ENCODE peak calls at places on chromosome 10, in four cellular contexts. C is HepG2, T is GM12878, Q is K562. B is an unnamed sample.

GRCh38 chr10:5890519-5890878 is 456 bp downstream of the FBH1 start:
- DNase-seq in C (peak), T (no peak), Q (peak), B (peak)

GRCh38 chr10:97185326-97186058 is at the start of gene SLIT1:
- DNase-seq in C (no peak), T (no peak), Q (no peak), B (peak)

GRCh38 chr10:97075961-97076525 is 109.7 kb downstream of the SLIT1 start:
- DNase-seq in C (no peak), T (no peak), Q (no peak), B (no peak)

GRCh38 chr10:132783865-132784581 is 1.9 kb downstream of the NKX6-2 start:
- DNase-seq in C (no peak), T (no peak), Q (no peak), B (no peak)

GRCh38 chr10:51718804-51719291 is 19.5 kb upstream of the CSTF2T start:
- DNase-seq in C (no peak), T (no peak), Q (no peak), B (no peak)

GRCh38 chr10:94858022-94858421 is 80.4 kb upstream of the CYP2C9 start:
- DNase-seq in C (peak), T (no peak), Q (peak), B (no peak)

GRCh38 chr10:84406592-84406991 is 78.2 kb downstream of the CCSER2 start:
- DNase-seq in C (no peak), T (no peak), Q (no peak), B (no peak)

GRCh38 chr10:88676283-88677060 is 12.2 kb downstream of the LIPF start:
- DNase-seq in C (no peak), T (no peak), Q (no peak), B (no peak)

GRCh38 chr10:31709028-31709427 is 219.6 kb downstream of the ARHGAP12 start:
- DNase-seq in C (no peak), T (no peak), Q (no peak), B (no peak)

GRCh38 chr10:98482096-98482495 is 35.4 kb upstream of the HPS1 start:
- DNase-seq in C (no peak), T (no peak), Q (no peak), B (no peak)

GRCh38 chr10:3426190-3426845 is 253.7 kb upstream of the PITRM1 start:
- DNase-seq in C (peak), T (no peak), Q (no peak), B (no peak)

GRCh38 chr10:24869354-24870016 is 82.9 kb downstream of the PRTFDC1 start:
- DNase-seq in C (no peak), T (no peak), Q (peak), B (no peak)

DNA sequence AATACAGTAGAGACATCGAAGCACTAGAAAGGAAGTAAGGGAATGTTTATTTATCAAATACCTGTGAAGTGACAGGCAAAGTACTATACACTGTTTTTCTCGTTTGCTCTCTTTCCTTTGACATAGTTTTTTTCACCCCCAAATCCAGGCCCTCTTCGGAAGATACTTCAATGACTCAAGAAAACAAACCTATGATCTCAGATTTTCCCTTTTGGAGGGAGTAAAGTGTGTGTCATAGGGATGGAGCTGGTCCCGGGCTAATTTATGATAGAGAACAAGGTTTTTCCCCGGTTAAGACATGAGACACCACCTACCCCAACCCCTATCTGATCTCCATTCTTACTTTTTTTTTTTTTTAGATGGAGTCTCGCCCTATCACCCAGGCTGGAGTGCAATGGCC is 61.7 kb downstream of the MAP3K8 start:
- DNase-seq in C (no peak), T (no peak), Q (no peak), B (no peak)
- TF ChIP-seq FOXK2 in C (no peak), T (no peak), Q (no peak), B (no peak)

GRCh38 chr10:79150444-79150754 is 81.6 kb downstream of the ZMIZ1 start:
- DNase-seq in C (no peak), T (no peak), Q (no peak), B (no peak)

GRCh38 chr10:79152423-79152817 is 83.7 kb downstream of the ZMIZ1 start:
- DNase-seq in C (no peak), T (no peak), Q (peak), B (no peak)

GRCh38 chr10:79156334-79157274 is 87.8 kb downstream of the ZMIZ1 start:
- DNase-seq in C (no peak), T (no peak), Q (no peak), B (no peak)

GRCh38 chr10:79155301-79156081 is 86.7 kb downstream of the ZMIZ1 start:
- DNase-seq in C (no peak), T (no peak), Q (no peak), B (no peak)

GRCh38 chr10:79153753-79154152 is 85.0 kb downstream of the ZMIZ1 start:
- DNase-seq in C (no peak), T (no peak), Q (no peak), B (no peak)
- TF ChIP-seq FOXK2 in C (no peak), T (no peak), Q (no peak), B (no peak)

GRCh38 chr10:77131214-77131613 is 506.4 kb downstream of the KCNMA1 start:
- DNase-seq in C (no peak), T (no peak), Q (no peak), B (no peak)
- TF ChIP-seq FOXK2 in C (no peak), T (no peak), Q (no peak), B (no peak)

GRCh38 chr10:73232887-73233286 is 14.2 kb downstream of the DNAJC9 start:
- DNase-seq in C (no peak), T (no peak), Q (peak), B (peak)
- TF ChIP-seq FOXK2 in C (no peak), T (no peak), Q (no peak), B (no peak)

GRCh38 chr10:69716711-69717560 is 84.8 kb upstream of the COL13A1 start:
- DNase-seq in C (peak), T (no peak), Q (peak), B (peak)
- TF ChIP-seq FOXK2 in C (no peak), T (no peak), Q (no peak), B (no peak)

DNA sequence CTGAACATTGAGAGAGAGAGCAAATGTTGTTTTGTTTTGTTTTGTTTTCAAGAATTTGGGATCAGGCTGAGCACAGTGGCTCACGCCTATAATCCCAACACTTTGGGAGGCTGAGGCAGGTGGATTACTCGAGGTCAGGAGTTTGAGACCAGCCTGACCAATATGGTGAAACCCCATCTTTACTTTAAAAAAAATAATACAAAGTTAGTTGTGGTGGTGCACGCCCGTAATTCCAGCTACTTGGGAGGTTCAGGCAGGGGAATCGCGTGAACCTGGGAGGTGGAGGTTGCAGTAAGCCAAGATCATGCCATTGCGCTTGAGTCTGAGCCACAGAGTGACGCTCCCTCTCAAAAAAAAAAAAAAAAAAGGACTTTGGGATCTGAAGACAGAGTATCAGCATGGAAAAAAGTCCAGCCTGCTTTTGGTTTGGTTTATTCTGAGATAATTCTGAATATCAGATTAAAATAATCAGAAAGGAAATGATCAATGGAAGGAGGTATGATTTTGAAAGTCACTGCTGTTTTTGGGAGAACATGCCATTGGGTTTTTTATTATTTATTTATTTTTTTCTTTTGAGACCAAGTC is 1.9 kb upstream of the ITIH2 start:
- DNase-seq in C (no peak), T (no peak), Q (no peak), B (no peak)
- TF ChIP-seq FOXK2 in C (no peak), T (no peak), Q (no peak), B (no peak)

GRCh38 chr10:14466256-14466655 is 135.5 kb upstream of the FRMD4A start:
- DNase-seq in C (no peak), T (no peak), Q (no peak), B (no peak)
- TF ChIP-seq FOXK2 in C (no peak), T (no peak), Q (no peak), B (no peak)